ENCODE peak calls at places on chromosomes 6 and 20, in eight cellular contexts. V is brain microvascular endothelial cell; Y is GM23248; T is right atrium auricular region; I is MM.1S; N is neural progenitor cell; G is GM12864; R is CD4-positive, alpha-beta memory T cell. O is an unnamed sample.

GRCh38 chr6:127484207-127484858 is 25.1 kb upstream of the KIAA0408 start:
- DNase-seq in V (peak; percentile 61), Y (peak; percentile 69), T (no peak), I (peak; percentile 89), N (no peak), G (peak; percentile 40), R (no peak), O (peak; percentile 54)

GRCh38 chr6:150269857-150270223 is 99.0 kb upstream of the IYD start:
- DNase-seq in V (no peak), Y (peak; percentile 92), T (no peak), I (no peak), N (no peak), G (no peak), R (no peak), O (peak; percentile 100)

GRCh38 chr6:41779793-41780622 is at the start of gene FRS3:
- DNase-seq in V (peak; percentile 84), Y (peak; percentile 91), T (peak; percentile 97), I (peak; percentile 94), N (peak; percentile 98), G (peak; percentile 87), R (peak; percentile 97), O (peak; percentile 87)

GRCh38 chr20:20220137-20220536 is 147.8 kb upstream of the INSM1 start:
- DNase-seq in V (no peak), Y (no peak), T (no peak), I (no peak), N (no peak), G (no peak), R (no peak), O (no peak)

GRCh38 chr20:32206383-32207210 is 946 bp downstream of the PLAGL2 start:
- DNase-seq in V (no peak), Y (peak; percentile 33), T (no peak), I (no peak), N (peak; percentile 13), G (no peak), R (no peak), O (no peak)

GRCh38 chr6:52572536-52572935 is 4.3 kb downstream of the TRAM2 start:
- DNase-seq in V (no peak), Y (no peak), T (no peak), I (no peak), N (no peak), G (no peak), R (no peak), O (no peak)

GRCh38 chr20:50026746-50027575 is 44.2 kb downstream of the SNAI1 start:
- DNase-seq in V (no peak), Y (peak; percentile 38), T (no peak), I (no peak), N (peak; percentile 48), G (no peak), R (no peak), O (no peak)

GRCh38 chr6:142138876-142139275 is 6.2 kb downstream of the GJE1 start:
- DNase-seq in V (no peak), Y (no peak), T (no peak), I (no peak), N (no peak), G (no peak), R (no peak), O (no peak)

GRCh38 chr6:52157301-52157930 is 28.8 kb upstream of the IL17A start:
- DNase-seq in V (peak; percentile 1), Y (peak; percentile 75), T (no peak), I (no peak), N (no peak), G (no peak), R (no peak), O (peak; percentile 66)

GRCh38 chr6:101986476-101986875 is 593.0 kb downstream of the GRIK2 start:
- DNase-seq in V (no peak), Y (no peak), T (no peak), I (no peak), N (no peak), G (no peak), R (no peak), O (no peak)

GRCh38 chr6:18501313-18502013 is 114.3 kb downstream of the RNF144B start:
- DNase-seq in V (peak; percentile 57), Y (peak; percentile 70), T (peak; percentile 72), I (no peak), N (no peak), G (no peak), R (no peak), O (peak; percentile 84)

GRCh38 chr6:156779206-156780116 is 2.3 kb downstream of the ARID1B start:
- DNase-seq in V (no peak), Y (peak; percentile 72), T (no peak), I (no peak), N (peak; percentile 57), G (no peak), R (peak; percentile 63), O (peak; percentile 43)

GRCh38 chr6:130848945-130849344 is 21.7 kb downstream of the SMLR1 start:
- DNase-seq in V (no peak), Y (peak; percentile 25), T (no peak), I (peak; percentile 70), N (no peak), G (no peak), R (no peak), O (peak; percentile 30)

GRCh38 chr6:127404594-127405178 is 54.5 kb downstream of the KIAA0408 start:
- DNase-seq in V (no peak), Y (peak; percentile 35), T (no peak), I (no peak), N (no peak), G (no peak), R (no peak), O (no peak)

GRCh38 chr6:3195377-3195694 is 32.1 kb downstream of the TUBB2B start:
- DNase-seq in V (no peak), Y (no peak), T (no peak), I (no peak), N (no peak), G (no peak), R (no peak), O (no peak)
- H3K4me3 ChIP-seq in V (no peak overlapping the region), Y (no peak overlapping the region), T (no peak overlapping the region), I (no peak overlapping the region), N (peak overlapping the region; percentile 13), G (no peak overlapping the region), R (no peak overlapping the region), O (no peak overlapping the region)

DNA sequence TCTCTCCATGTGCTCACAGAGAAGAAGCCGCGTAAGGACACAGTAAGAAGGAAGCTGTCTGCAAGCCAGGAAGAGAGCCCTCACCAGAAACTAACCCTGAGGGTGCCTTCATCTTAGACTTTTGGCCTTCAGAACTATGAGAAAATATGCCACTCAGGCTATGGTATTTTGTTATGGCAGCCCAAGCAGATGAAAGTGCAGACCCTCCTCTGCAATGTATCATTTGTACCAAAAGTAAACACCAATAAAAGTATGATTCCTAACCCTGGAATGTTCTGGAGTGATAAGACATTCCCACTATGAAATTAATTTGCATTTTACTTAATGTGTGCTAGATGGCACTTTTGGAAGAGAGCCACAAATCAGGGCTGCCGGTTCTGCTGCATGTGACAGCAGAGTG is 594.3 kb downstream of the UTRN start:
- DNase-seq in V (no peak), Y (no peak), T (no peak), I (no peak), N (no peak), G (no peak), R (no peak), O (no peak)
- H3K4me3 ChIP-seq in V (no peak overlapping the region), Y (no peak overlapping the region), T (no peak overlapping the region), I (no peak overlapping the region), N (no peak overlapping the region), G (no peak overlapping the region), R (no peak overlapping the region), O (no peak overlapping the region)

DNA sequence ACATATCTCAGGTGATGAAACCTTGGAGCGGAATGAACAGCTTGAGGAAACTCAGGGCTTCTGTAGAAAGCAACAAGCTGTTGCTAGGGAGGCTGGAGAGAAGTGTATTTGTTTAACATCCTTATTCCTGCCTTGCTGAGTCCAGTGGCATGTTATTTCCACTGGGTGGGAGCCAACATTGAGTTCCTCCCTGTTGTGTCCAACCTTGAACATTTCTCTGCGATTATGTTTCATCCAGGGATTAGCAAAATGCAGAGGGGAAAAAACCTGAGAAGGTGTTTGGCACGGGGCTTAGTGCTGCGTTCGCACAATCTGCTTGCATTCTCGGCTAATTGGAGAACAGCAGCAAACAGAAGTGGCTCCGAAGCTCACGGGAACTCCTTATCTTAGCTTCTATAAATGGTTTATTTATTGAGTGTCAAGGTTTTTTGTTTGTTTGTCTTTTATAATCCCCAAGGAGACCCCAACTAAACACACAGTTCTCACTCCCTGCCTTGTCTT is 412.7 kb downstream of the CDC5L start:
- DNase-seq in V (peak; percentile 69), Y (peak; percentile 51), T (no peak), I (no peak), N (peak; percentile 23), G (no peak), R (no peak), O (peak; percentile 51)
- H3K4me3 ChIP-seq in V (no peak overlapping the region), Y (no peak overlapping the region), T (no peak overlapping the region), I (no peak overlapping the region), N (no peak overlapping the region), G (no peak overlapping the region), R (no peak overlapping the region), O (no peak overlapping the region)

GRCh38 chr6:27861276-27861840 is 50.8 kb downstream of the OR2B2 start:
- DNase-seq in V (no peak), Y (no peak), T (no peak), I (no peak), N (no peak), G (no peak), R (no peak), O (no peak)

GRCh38 chr6:27864906-27865883 is 47.0 kb downstream of the OR2B2 start:
- DNase-seq in V (peak; percentile 95), Y (peak; percentile 97), T (peak; percentile 70), I (peak; percentile 98), N (peak; percentile 90), G (peak; percentile 99), R (peak; percentile 86), O (peak; percentile 99)

GRCh38 chr6:27863962-27864905 is 48.0 kb downstream of the OR2B2 start:
- DNase-seq in V (peak; percentile 9), Y (peak; percentile 52), T (no peak), I (no peak), N (no peak), G (peak; percentile 31), R (peak; percentile 49), O (peak; percentile 22)

GRCh38 chr6:27862396-27863061 is 49.7 kb downstream of the OR2B2 start:
- DNase-seq in V (no peak), Y (no peak), T (no peak), I (no peak), N (no peak), G (no peak), R (no peak), O (peak; percentile 32)

GRCh38 chr6:27861861-27862260 is 50.3 kb downstream of the OR2B2 start:
- DNase-seq in V (no peak), Y (no peak), T (no peak), I (no peak), N (no peak), G (no peak), R (no peak), O (no peak)
- H3K4me3 ChIP-seq in V (no peak overlapping the region), Y (no peak overlapping the region), T (no peak overlapping the region), I (no peak overlapping the region), N (no peak overlapping the region), G (no peak overlapping the region), R (no peak overlapping the region), O (no peak overlapping the region)

O was measured in epithelial cell of esophagus.